ENCODE peak calls at places on chromosomes 11 and 22, in five cellular contexts. One of them, this sample, is unnamed.

GRCh38 chr11:116719102-116719501 is 53.7 kb downstream of the BUD13 start:
- DNase-seq in H1: no peak
- DNase-seq in HepG2: no peak
- DNase-seq in K562: no peak
- DNase-seq in GM12878: no peak
- DNase-seq in this sample: no peak

GRCh38 chr11:117663826-117664225 is 133.2 kb downstream of the DSCAML1 start:
- DNase-seq in H1: no peak
- DNase-seq in HepG2: no peak
- DNase-seq in K562: no peak
- DNase-seq in GM12878: no peak
- DNase-seq in this sample: peak; percentile 39

GRCh38 chr11:59706518-59707285 is 6.9 kb downstream of the OR10V1 start:
- DNase-seq in H1: no peak
- DNase-seq in HepG2: no peak
- DNase-seq in K562: peak; percentile 91
- DNase-seq in GM12878: no peak
- DNase-seq in this sample: no peak

GRCh38 chr22:49599691-49600451 is 227.8 kb downstream of the BRD1 start:
- DNase-seq in H1: peak; percentile 33
- DNase-seq in HepG2: no peak
- DNase-seq in K562: no peak
- DNase-seq in GM12878: no peak
- DNase-seq in this sample: no peak

GRCh38 chr22:49347376-49347775 is 480.3 kb downstream of the BRD1 start:
- DNase-seq in H1: no peak
- DNase-seq in HepG2: no peak
- DNase-seq in K562: no peak
- DNase-seq in GM12878: no peak
- DNase-seq in this sample: no peak

GRCh38 chr11:37511425-37511933 is 913.4 kb upstream of the RAG2 start:
- DNase-seq in H1: no peak
- DNase-seq in HepG2: no peak
- DNase-seq in K562: no peak
- DNase-seq in GM12878: no peak
- DNase-seq in this sample: no peak

GRCh38 chr22:38923463-38924196 is 33.8 kb upstream of the APOBEC3A start:
- DNase-seq in H1: no peak
- DNase-seq in HepG2: peak; percentile 88
- DNase-seq in K562: peak; percentile 58
- DNase-seq in GM12878: no peak
- DNase-seq in this sample: peak; percentile 62

GRCh38 chr11:269146-269890 is 8.9 kb upstream of the NLRP6 start:
- DNase-seq in H1: no peak
- DNase-seq in HepG2: peak; percentile 21
- DNase-seq in K562: peak; percentile 67
- DNase-seq in GM12878: peak; percentile 99
- DNase-seq in this sample: peak; percentile 18

GRCh38 chr22:49369726-49370717 is 457.7 kb downstream of the BRD1 start:
- DNase-seq in H1: peak; percentile 37
- DNase-seq in HepG2: no peak
- DNase-seq in K562: no peak
- DNase-seq in GM12878: no peak
- DNase-seq in this sample: no peak

GRCh38 chr22:31622980-31623379 is 39.0 kb downstream of the PISD start:
- DNase-seq in H1: no peak
- DNase-seq in HepG2: no peak
- DNase-seq in K562: no peak
- DNase-seq in GM12878: no peak
- DNase-seq in this sample: no peak

GRCh38 chr22:19476023-19476422 is 3.0 kb downstream of the UFD1 start:
- DNase-seq in H1: no peak
- DNase-seq in HepG2: no peak
- DNase-seq in K562: no peak
- DNase-seq in GM12878: no peak
- DNase-seq in this sample: no peak

GRCh38 chr22:37126383-37126782 is 16.9 kb upstream of the TMPRSS6 start:
- DNase-seq in H1: no peak
- DNase-seq in HepG2: peak; percentile 20
- DNase-seq in K562: peak; percentile 16
- DNase-seq in GM12878: no peak
- DNase-seq in this sample: peak; percentile 55

DNA sequence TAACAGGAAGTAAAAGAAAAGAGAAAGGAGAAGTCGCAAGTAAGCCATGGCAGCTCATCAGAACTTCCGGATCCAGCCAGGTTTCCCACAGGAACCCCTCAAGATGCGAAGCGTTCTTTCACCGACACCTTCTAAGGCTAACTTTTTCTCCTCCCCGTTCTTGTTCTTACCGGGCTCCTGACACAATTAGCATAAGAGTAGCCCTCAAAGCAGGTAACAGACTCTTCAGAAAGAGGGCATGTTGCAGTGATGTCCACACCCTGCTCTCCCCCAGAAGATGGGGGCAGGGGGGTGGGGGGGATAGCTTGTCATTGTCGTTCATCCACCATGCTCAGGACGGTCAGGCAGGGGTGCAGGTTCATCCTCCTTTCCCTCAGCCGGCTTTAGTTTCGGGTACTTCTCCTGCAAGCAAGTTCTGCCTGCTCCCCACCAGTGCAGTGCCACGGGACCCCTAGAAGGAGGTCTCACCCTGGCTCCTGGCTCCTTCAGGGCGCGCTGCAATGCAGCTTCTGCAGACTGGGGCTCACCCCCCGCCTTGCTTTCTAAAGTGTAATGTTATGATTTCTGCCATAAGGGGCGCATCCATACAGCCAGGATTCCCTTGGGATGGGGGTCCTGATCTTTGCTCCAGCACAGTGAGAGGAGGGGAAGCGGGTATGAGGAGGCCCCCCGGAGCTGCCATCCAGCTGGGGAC is 2.3 kb downstream of the OPCML start:
- DNase-seq in H1: peak; percentile 60
- DNase-seq in HepG2: no peak
- DNase-seq in K562: no peak
- DNase-seq in GM12878: no peak
- DNase-seq in this sample: peak; percentile 71
- TF ChIP-seq EZH2 in H1: no peak
- TF ChIP-seq EZH2 in HepG2: no peak
- TF ChIP-seq EZH2 in K562: no peak
- TF ChIP-seq EZH2 in GM12878: no peak
- TF ChIP-seq EZH2 in this sample: no peak

DNA sequence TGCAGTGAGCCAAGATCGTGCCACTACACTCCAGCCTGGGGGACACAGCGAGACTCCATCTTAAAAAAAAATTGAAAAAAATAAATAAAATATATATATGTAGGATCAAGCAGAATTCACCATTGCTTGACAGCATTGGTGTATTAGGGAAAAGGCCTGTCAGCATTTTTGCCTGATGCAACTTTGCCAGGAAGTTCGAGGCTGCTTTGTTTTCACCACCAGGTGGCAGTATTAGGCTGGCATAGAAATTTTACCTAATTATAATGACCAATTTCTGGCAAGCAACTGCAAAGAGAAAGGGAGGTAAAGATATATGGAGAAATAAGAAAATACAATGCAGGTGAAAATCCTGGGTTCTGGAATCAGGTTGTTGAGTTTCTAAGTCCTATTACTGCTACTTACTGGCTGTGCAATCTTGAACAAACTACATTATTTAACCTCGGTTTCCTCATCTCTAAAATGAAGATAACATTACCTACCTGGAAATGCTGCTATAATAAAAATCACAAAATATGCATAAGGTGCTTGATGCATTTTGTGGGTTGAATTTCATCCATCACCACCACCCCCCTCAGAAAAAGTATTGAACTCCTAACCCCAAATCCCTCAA is 24.7 kb downstream of the LAYN start:
- DNase-seq in H1: peak; percentile 72
- DNase-seq in HepG2: peak; percentile 39
- DNase-seq in K562: peak; percentile 77
- DNase-seq in GM12878: peak; percentile 32
- DNase-seq in this sample: peak; percentile 87
- TF ChIP-seq CREB1 in H1: no peak
- TF ChIP-seq CREB1 in HepG2: no peak
- TF ChIP-seq CREB1 in K562: no peak
- TF ChIP-seq CREB1 in GM12878: no peak
- TF ChIP-seq CREB1 in this sample: no peak

DNA sequence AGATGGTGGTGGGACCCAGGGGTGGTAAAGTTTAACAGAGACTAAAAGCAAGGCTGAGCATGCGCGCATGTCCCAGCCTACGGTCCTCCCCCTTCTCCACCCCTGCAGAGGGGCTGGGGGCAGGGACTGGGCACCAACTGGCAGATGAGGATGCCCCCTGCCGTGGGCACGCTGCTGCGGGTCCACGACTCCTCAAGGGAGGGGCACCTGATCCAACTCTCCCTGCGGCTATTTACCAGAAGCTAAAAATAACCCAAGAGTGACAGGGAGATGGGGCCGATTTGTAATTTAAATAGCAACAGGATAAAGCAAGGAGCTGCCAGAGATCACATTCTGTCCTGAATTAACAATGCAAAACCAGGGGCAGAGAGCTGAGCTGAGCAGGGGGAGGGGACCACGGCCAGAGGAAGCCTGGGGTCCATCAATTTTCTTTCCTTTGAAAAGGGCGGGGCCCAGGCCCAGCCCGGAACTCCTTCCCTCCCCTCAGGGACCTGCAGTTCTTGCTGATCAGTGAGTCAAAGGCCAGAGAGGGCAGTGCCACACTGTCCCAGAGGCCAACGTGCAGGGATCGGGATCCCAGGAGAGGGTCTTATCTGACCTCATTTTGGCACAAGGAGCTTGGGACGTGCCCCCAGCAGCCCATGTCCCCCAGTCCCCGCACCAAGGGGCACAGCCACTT is 8.1 kb upstream of the DGKZ start:
- DNase-seq in H1: peak; percentile 87
- DNase-seq in HepG2: no peak
- DNase-seq in K562: no peak
- DNase-seq in GM12878: no peak
- DNase-seq in this sample: peak; percentile 97
- H3K4me3 ChIP-seq in H1: no peak overlapping the region
- H3K4me3 ChIP-seq in HepG2: no peak overlapping the region
- H3K4me3 ChIP-seq in K562: no peak overlapping the region
- H3K4me3 ChIP-seq in GM12878: no peak overlapping the region
- H3K4me3 ChIP-seq in this sample: peak overlapping the region; percentile 36

GRCh38 chr11:76321820-76322524 is 59.0 kb downstream of the THAP12 start:
- DNase-seq in H1: no peak
- DNase-seq in HepG2: no peak
- DNase-seq in K562: no peak
- DNase-seq in GM12878: no peak
- DNase-seq in this sample: peak; percentile 36
- TF ChIP-seq EZH2 in H1: peak; percentile 64
- TF ChIP-seq EZH2 in HepG2: no peak
- TF ChIP-seq EZH2 in K562: no peak
- TF ChIP-seq EZH2 in GM12878: no peak
- TF ChIP-seq EZH2 in this sample: peak; percentile 42

DNA sequence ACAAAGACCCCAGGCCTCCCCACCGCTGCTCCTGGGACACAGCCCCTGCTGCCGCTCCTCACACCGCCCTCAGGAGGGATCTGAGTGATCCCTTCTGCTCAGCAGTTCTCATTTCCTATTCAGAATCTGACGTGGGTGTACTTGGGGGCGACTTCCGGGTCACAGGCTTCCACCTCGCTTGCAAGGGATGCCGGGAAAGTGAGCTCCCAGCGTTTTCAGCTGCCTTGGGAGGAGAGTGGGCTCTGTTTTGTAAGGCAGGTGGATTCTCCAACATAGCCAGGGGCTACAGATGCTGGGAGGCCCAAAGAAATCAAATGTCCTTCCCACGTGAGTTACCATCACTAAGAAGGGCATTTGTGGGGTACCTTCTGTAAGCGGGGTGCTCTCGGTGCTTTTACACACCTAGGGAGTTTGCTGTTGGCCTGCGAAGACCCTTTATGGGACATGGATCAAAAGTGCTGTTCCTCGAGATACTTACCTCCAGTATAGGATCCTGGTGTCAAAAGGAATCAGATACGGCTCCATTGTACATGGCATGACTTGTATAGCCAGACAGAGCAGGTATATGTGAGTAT is 9.7 kb upstream of the LRRC10B start:
- DNase-seq in H1: no peak
- DNase-seq in HepG2: no peak
- DNase-seq in K562: peak; percentile 66
- DNase-seq in GM12878: no peak
- DNase-seq in this sample: no peak
- TF ChIP-seq CREB1 in H1: no peak
- TF ChIP-seq CREB1 in HepG2: peak; percentile 58
- TF ChIP-seq CREB1 in K562: no peak
- TF ChIP-seq CREB1 in GM12878: no peak
- TF ChIP-seq CREB1 in this sample: no peak

DNA sequence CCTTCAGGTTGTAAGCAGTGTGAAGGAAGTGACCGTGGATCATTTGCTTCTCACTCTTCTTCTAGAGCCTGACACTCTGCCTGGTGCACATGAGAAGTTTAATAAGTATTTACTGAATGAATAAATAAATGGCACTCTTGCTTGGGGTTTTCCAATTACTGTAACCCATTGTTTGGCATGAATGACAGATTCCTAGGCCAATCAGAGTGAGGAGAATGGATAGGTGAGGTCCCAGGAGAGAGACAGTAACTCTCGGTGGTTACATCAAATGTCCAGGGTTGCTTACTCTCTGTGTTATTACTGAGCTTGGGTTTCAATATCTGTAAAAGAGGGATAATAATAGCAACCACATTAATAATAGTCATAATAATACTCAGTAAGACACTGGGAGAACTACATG is 204.2 kb upstream of the ISX start:
- DNase-seq in H1: no peak
- DNase-seq in HepG2: no peak
- DNase-seq in K562: no peak
- DNase-seq in GM12878: no peak
- DNase-seq in this sample: no peak
- H3K4me3 ChIP-seq in H1: no peak overlapping the region
- H3K4me3 ChIP-seq in HepG2: no peak overlapping the region
- H3K4me3 ChIP-seq in K562: no peak overlapping the region
- H3K4me3 ChIP-seq in GM12878: no peak overlapping the region
- H3K4me3 ChIP-seq in this sample: no peak overlapping the region

DNA sequence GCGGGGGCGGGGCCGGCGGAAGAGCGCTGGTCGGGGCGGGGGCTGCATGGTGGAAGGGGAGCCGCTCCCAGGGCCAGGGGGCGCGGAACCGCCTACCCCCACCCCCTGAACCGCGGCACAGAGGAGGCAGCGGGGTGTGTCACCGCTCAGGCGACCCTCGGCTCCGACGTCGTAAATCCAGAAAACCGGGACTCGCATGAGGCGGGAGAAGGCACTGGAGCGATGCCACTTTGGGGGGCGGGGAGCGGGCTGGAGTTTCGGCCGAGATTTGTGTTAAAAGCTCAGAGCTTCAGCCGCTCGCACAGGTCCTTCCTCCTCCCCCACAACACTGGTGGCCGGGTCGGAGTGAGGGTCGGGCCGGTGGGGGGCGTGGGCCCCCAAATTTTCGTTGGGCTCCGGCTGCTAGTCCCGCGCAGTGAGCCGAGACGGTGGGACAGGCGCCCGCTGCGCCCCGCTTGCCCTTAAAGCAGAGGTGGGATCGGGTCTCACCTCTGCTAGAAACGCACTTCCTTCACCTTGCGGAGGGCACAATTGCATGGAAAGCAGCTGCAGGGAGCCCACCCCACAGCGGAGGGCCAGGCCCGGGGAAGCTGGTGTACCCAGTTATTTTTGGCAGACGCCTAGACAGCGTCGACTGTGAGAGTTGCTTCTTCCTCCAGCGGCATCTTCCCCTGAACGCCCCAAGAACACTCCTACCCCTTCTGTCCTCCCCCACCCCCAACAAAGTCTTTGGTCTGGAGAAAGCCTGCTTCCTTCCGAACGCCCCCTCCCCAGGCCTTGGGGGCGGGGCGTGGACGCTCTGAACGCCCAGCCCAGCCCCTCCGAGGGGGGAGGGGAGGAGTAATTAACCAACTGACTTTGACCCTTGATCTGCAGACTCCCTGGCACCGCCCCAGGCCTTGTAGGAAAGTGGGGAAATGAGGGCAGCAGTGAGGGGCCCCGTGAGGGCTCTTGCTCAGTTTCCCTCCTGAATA is 1.1 kb downstream of the OVOL1 start:
- DNase-seq in H1: peak; percentile 80
- DNase-seq in HepG2: no peak
- DNase-seq in K562: no peak
- DNase-seq in GM12878: no peak
- DNase-seq in this sample: peak; percentile 91
- TF ChIP-seq EZH2 in H1: no peak
- TF ChIP-seq EZH2 in HepG2: peak; percentile 86
- TF ChIP-seq EZH2 in K562: no peak
- TF ChIP-seq EZH2 in GM12878: no peak
- TF ChIP-seq EZH2 in this sample: peak; percentile 65

This sample was measured in GM23338.